ENCODE peak calls at places on chromosomes 12 and 14, in ten cellular contexts. N is activated CD4-positive, alpha-beta T cell treated with anti-CD3 and anti-CD28 coated beads, Interleukin-2, amount 10 ng/mL, durations not matched to agents 7 days and 5 days; A is Right ventricle myocardium superior; S is cardiac fibroblast; U is CD8-positive, alpha-beta memory T cell; Q is CD8-positive, alpha-beta T cell; L is uterus; C is NCI-H1092; T is GM20000; O is left kidney. B is an unnamed sample.

GRCh38 chr12:124636138-124636968 is 68.9 kb upstream of the NCOR2 start:
- DNase-seq in T (no peak), S (peak; percentile 65), Q (peak; percentile 31), A (peak; percentile 73), N (peak; percentile 48), C (no peak), L (peak; percentile 70), U (peak; percentile 7), O (no peak), B (no peak)

GRCh38 chr14:68945585-68946289 is 33.4 kb downstream of the ACTN1 start:
- DNase-seq in N (no peak), U (no peak), Q (no peak), T (no peak), S (no peak), L (peak; percentile 27), O (no peak), C (no peak), A (no peak), B (no peak)

GRCh38 chr12:4223273-4223855 is 50.2 kb upstream of the CCND2 start:
- DNase-seq in C (no peak), Q (no peak), L (no peak), S (no peak), N (no peak), O (no peak), A (no peak), U (no peak), T (no peak), B (no peak)

GRCh38 chr12:126112141-126112540 is 1046.9 kb downstream of the AACS start:
- DNase-seq in U (no peak), L (no peak), T (no peak), N (no peak), A (no peak), Q (no peak), O (no peak), S (no peak), C (no peak), B (no peak)

GRCh38 chr12:4909734-4910501 is at the start of gene KCNA1:
- DNase-seq in L (peak; percentile 30), A (peak; percentile 40), O (peak; percentile 67), C (peak; percentile 38), U (no peak), Q (no peak), S (peak; percentile 12), T (peak; percentile 53), N (no peak), B (no peak)

GRCh38 chr14:55198749-55199148 is 7.4 kb upstream of the DLGAP5 start:
- DNase-seq in S (peak; percentile 52), Q (no peak), A (no peak), L (no peak), U (no peak), O (no peak), N (no peak), C (no peak), T (no peak), B (no peak)

GRCh38 chr12:19003110-19003509 is 126.4 kb upstream of the PLEKHA5 start:
- DNase-seq in O (no peak), A (no peak), U (no peak), Q (no peak), C (no peak), S (peak; percentile 19), L (no peak), N (no peak), T (no peak), B (no peak)

GRCh38 chr12:58241099-58241498 is 299.7 kb downstream of the ATP23 start:
- DNase-seq in C (no peak), L (no peak), Q (no peak), S (no peak), T (no peak), O (no peak), U (no peak), N (no peak), A (no peak), B (no peak)

GRCh38 chr12:56634837-56635538 is 4.9 kb upstream of the BAZ2A start:
- DNase-seq in C (peak; percentile 46), N (peak; percentile 72), U (peak; percentile 63), L (peak; percentile 79), O (peak; percentile 92), T (peak; percentile 86), Q (peak; percentile 50), A (peak; percentile 78), S (peak; percentile 83), B (peak; percentile 30)

GRCh38 chr12:75815756-75816155 is 215.8 kb downstream of the PHLDA1 start:
- DNase-seq in C (no peak), L (no peak), A (no peak), S (no peak), T (no peak), N (no peak), U (no peak), O (no peak), Q (no peak), B (no peak)

GRCh38 chr12:95402096-95402495 is 71.9 kb upstream of the METAP2 start:
- DNase-seq in C (no peak), A (no peak), T (no peak), S (no peak), L (no peak), Q (no peak), O (peak; percentile 14), N (no peak), U (no peak), B (no peak)

GRCh38 chr14:100825691-100826331 is at the start of gene MEG3:
- DNase-seq in O (peak; percentile 79), U (no peak), N (no peak), T (no peak), A (peak; percentile 71), S (peak; percentile 89), Q (no peak), L (peak; percentile 76), C (no peak), B (no peak)

GRCh38 chr14:65179918-65180724 is 77.8 kb upstream of the MAX start:
- DNase-seq in U (no peak), T (peak; percentile 66), S (peak; percentile 90), L (peak; percentile 23), C (no peak), Q (no peak), O (no peak), N (no peak), A (peak; percentile 52), B (no peak)

GRCh38 chr12:66823857-66824570 is 145.1 kb upstream of the GRIP1 start:
- DNase-seq in N (no peak), T (no peak), Q (no peak), A (no peak), S (no peak), L (no peak), U (no peak), C (no peak), O (peak; percentile 9), B (no peak)

GRCh38 chr14:95215094-95215493 is 57.8 kb upstream of the DICER1 start:
- DNase-seq in C (no peak), Q (no peak), N (no peak), O (no peak), T (no peak), A (no peak), L (no peak), S (no peak), U (no peak), B (no peak)

GRCh38 chr14:24066490-24067132 is 4.8 kb upstream of the CPNE6 start:
- DNase-seq in Q (no peak), S (no peak), A (no peak), L (no peak), C (no peak), O (no peak), N (no peak), U (no peak), T (no peak), B (no peak)

GRCh38 chr14:65117795-65118746 is 15.8 kb upstream of the MAX start:
- DNase-seq in O (no peak), L (peak; percentile 59), Q (no peak), S (no peak), T (no peak), C (no peak), N (no peak), U (no peak), A (no peak), B (no peak)

GRCh38 chr14:75310295-75311059 is 31.8 kb downstream of the FOS start:
- DNase-seq in S (peak; percentile 99), A (peak; percentile 94), O (peak; percentile 90), C (peak; percentile 90), N (no peak), L (peak; percentile 91), Q (no peak), T (no peak), U (no peak), B (no peak)

GRCh38 chr12:86445361-86445760 is 189.2 kb upstream of the MGAT4C start:
- DNase-seq in L (no peak), T (no peak), Q (no peak), N (no peak), U (no peak), O (no peak), A (no peak), S (no peak), C (no peak), B (no peak)

GRCh38 chr14:103721334-103722120 is 5.9 kb downstream of the ZFYVE21 start:
- DNase-seq in S (no peak), A (no peak), L (no peak), C (no peak), O (no peak), U (no peak), N (no peak), T (no peak), Q (no peak), B (no peak)

GRCh38 chr12:109140560-109140959 is 24.2 kb downstream of the ACACB start:
- DNase-seq in S (no peak), T (no peak), C (no peak), Q (no peak), N (no peak), O (no peak), A (no peak), L (no peak), U (no peak), B (no peak)

GRCh38 chr12:83808591-83808990 is 1104.0 kb downstream of the SLC6A15 start:
- DNase-seq in Q (no peak), O (no peak), T (no peak), A (no peak), L (no peak), N (no peak), U (no peak), S (no peak), C (no peak), B (no peak)

GRCh38 chr14:61561657-61562276 is 133.5 kb upstream of the HIF1A start:
- DNase-seq in U (no peak), T (no peak), C (no peak), A (peak; percentile 57), L (peak; percentile 67), S (peak; percentile 99), N (no peak), Q (no peak), O (peak; percentile 97), B (no peak)

GRCh38 chr12:94140556-94140955 is 7.8 kb upstream of the PLXNC1 start:
- DNase-seq in S (peak; percentile 39), A (no peak), N (peak; percentile 56), L (no peak), O (peak; percentile 47), C (no peak), Q (peak; percentile 19), U (peak; percentile 25), T (peak; percentile 54), B (no peak)

GRCh38 chr12:98417303-98417702 is 98.1 kb upstream of the TMPO start:
- DNase-seq in N (no peak), L (no peak), T (no peak), U (no peak), C (no peak), Q (no peak), A (no peak), S (peak; percentile 35), O (no peak), B (no peak)

GRCh38 chr12:9736931-9737705 is 4.2 kb upstream of the CLECL1 start:
- DNase-seq in U (no peak), T (no peak), Q (no peak), C (no peak), A (no peak), L (no peak), O (peak; percentile 50), S (no peak), N (no peak), B (no peak)

GRCh38 chr12:109513977-109514376 is 36.5 kb downstream of the UBE3B start:
- DNase-seq in L (no peak), T (no peak), A (no peak), Q (no peak), U (no peak), C (no peak), N (no peak), S (no peak), O (no peak), B (no peak)

GRCh38 chr14:70254476-70254961 is 65.8 kb upstream of the SLC8A3 start:
- DNase-seq in T (peak; percentile 70), O (peak; percentile 83), L (no peak), U (no peak), C (peak; percentile 28), S (peak; percentile 43), Q (no peak), N (no peak), A (peak; percentile 58), B (no peak)

B was measured in stimulated activated naive CD4-positive, alpha-beta T cell.